ENCODE peak calls at places on chromosomes 16 and 17, in nine cellular contexts. E is HCT116; D is lower lobe of right lung; W is putamen; F is stimulated activated CD4-positive, alpha-beta T cell treated with anti-CD3 and anti-CD28 coated beads, TNF-alpha, amount 100 ng/mL, for 48 hours; N is Kasumi-1; V is cardiac fibroblast; Y is psoas muscle; O is globus pallidus. I is an unnamed sample.

GRCh38 chr16:88436796-88437195 is 16.3 kb upstream of the ZFPM1 start:
- DNase-seq in O (no peak), N (no peak), E (no peak), Y (no peak), W (no peak), D (no peak), V (no peak), F (no peak), I (no peak)

GRCh38 chr17:5509482-5509881 is 23.1 kb downstream of the MIS12 start:
- DNase-seq in F (no peak), N (no peak), W (no peak), D (no peak), Y (no peak), V (peak; percentile 85), E (no peak), O (no peak), I (no peak)

GRCh38 chr16:11406177-11406560 is 60.9 kb downstream of the RMI2 start:
- DNase-seq in Y (no peak), F (no peak), W (no peak), D (no peak), E (no peak), O (no peak), V (no peak), N (no peak), I (no peak)

GRCh38 chr16:87970206-87970605 is 19.0 kb downstream of the BANP start:
- DNase-seq in F (no peak), N (no peak), D (no peak), V (peak; percentile 61), O (no peak), E (no peak), Y (no peak), W (no peak), I (no peak)

GRCh38 chr17:2023256-2023655 is 1.9 kb downstream of the RTN4RL1 start:
- DNase-seq in E (no peak), Y (no peak), D (no peak), V (no peak), F (no peak), N (no peak), W (no peak), O (no peak), I (no peak)

GRCh38 chr16:71883193-71883848 is 661 bp downstream of the ZNF821 start:
- DNase-seq in O (peak; percentile 24), V (no peak), Y (no peak), W (peak; percentile 52), N (no peak), D (peak; percentile 50), F (no peak), E (no peak), I (no peak)

GRCh38 chr16:84449156-84450140 is 55.0 kb downstream of the MEAK7 start:
- DNase-seq in O (no peak), W (no peak), D (peak; percentile 55), Y (no peak), F (no peak), N (no peak), E (no peak), V (no peak), I (no peak)

GRCh38 chr16:24610421-24610765 is 71.0 kb downstream of the RBBP6 start:
- DNase-seq in D (no peak), Y (peak; percentile 30), O (peak; percentile 34), F (no peak), E (no peak), N (no peak), W (peak; percentile 47), V (peak; percentile 38), I (peak; percentile 33)

GRCh38 chr16:85490971-85491771 is 122.0 kb upstream of the GSE1 start:
- DNase-seq in Y (no peak), D (no peak), N (peak; percentile 25), E (peak; percentile 31), W (no peak), F (peak; percentile 8), O (no peak), V (no peak), I (no peak)

GRCh38 chr16:67199011-67199807 is at the start of gene ELMO3:
- DNase-seq in N (no peak), F (no peak), E (no peak), V (no peak), Y (no peak), O (no peak), W (no peak), D (peak; percentile 77), I (no peak)

GRCh38 chr17:57714660-57715059 is 30.4 kb downstream of the CCDC182 start:
- DNase-seq in Y (no peak), E (no peak), N (no peak), V (no peak), F (no peak), D (no peak), W (no peak), O (no peak), I (no peak)

GRCh38 chr17:8791910-8792270 is 7.3 kb downstream of the MFSD6L start:
- DNase-seq in W (no peak), Y (no peak), O (no peak), N (no peak), D (no peak), F (no peak), V (peak; percentile 92), E (peak; percentile 19), I (no peak)

GRCh38 chr17:9522074-9522473 is 53.5 kb downstream of the STX8 start:
- DNase-seq in N (peak; percentile 35), D (no peak), F (no peak), O (peak; percentile 54), V (peak; percentile 79), E (no peak), Y (no peak), W (peak; percentile 29), I (no peak)

GRCh38 chr17:49061524-49061943 is 64.3 kb downstream of the IGF2BP1 start:
- DNase-seq in O (no peak), W (no peak), D (no peak), Y (no peak), N (no peak), E (no peak), V (peak; percentile 21), F (no peak), I (no peak)

GRCh38 chr17:67574658-67575293 is 143.0 kb upstream of the NOL11 start:
- DNase-seq in F (no peak), V (no peak), W (no peak), D (no peak), Y (no peak), N (no peak), O (no peak), E (no peak), I (no peak)

GRCh38 chr17:41010421-41010820 is 1.5 kb upstream of the KRTAP3-1 start:
- DNase-seq in O (no peak), Y (no peak), W (no peak), E (no peak), D (no peak), V (no peak), F (no peak), N (no peak), I (no peak)

GRCh38 chr17:2042355-2042929 is 620 bp downstream of the OVCA2 start:
- DNase-seq in E (no peak), V (peak; percentile 44), F (no peak), O (no peak), N (no peak), Y (no peak), D (no peak), W (no peak), I (no peak)

GRCh38 chr17:50507871-50508572 is at the start of gene MYCBPAP:
- DNase-seq in V (peak; percentile 77), N (peak; percentile 47), Y (peak; percentile 86), F (peak; percentile 63), E (no peak), W (peak; percentile 73), O (peak; percentile 60), D (peak; percentile 88), I (no peak)

GRCh38 chr17:79619636-79620206 is 8.9 kb upstream of the RBFOX3 start:
- DNase-seq in W (no peak), Y (no peak), D (peak; percentile 10), E (no peak), V (no peak), N (no peak), F (no peak), O (no peak), I (no peak)

GRCh38 chr17:13725286-13725990 is 123.7 kb upstream of the HS3ST3A1 start:
- DNase-seq in F (no peak), D (no peak), W (no peak), N (no peak), V (peak; percentile 71), O (no peak), E (no peak), Y (no peak), I (no peak)

GRCh38 chr17:81387235-81388060 is 7.8 kb upstream of the BAHCC1 start:
- DNase-seq in F (peak; percentile 38), N (peak; percentile 35), E (no peak), V (peak; percentile 47), O (peak; percentile 66), Y (no peak), W (no peak), D (peak; percentile 70), I (no peak)

GRCh38 chr16:22400899-22401298 is 26.5 kb upstream of the CDR2 start:
- DNase-seq in F (no peak), W (no peak), D (peak; percentile 52), Y (no peak), O (no peak), E (no peak), N (peak; percentile 17), V (no peak), I (no peak)

GRCh38 chr17:40528692-40529417 is 27.4 kb upstream of the TNS4 start:
- DNase-seq in Y (no peak), D (no peak), O (no peak), F (no peak), V (no peak), W (no peak), N (no peak), E (no peak), I (no peak)

GRCh38 chr17:10384175-10384574 is 11.4 kb upstream of the MYH13 start:
- DNase-seq in D (no peak), W (no peak), O (no peak), N (no peak), F (no peak), V (peak; percentile 11), E (no peak), Y (no peak), I (peak; percentile 15)

GRCh38 chr16:20952144-20952797 is 51.7 kb downstream of the LYRM1 start:
- DNase-seq in F (no peak), O (no peak), D (no peak), W (no peak), N (no peak), Y (no peak), E (peak; percentile 26), V (no peak), I (no peak)

GRCh38 chr16:47019563-47019962 is 46.1 kb upstream of the DNAJA2 start:
- DNase-seq in N (peak; percentile 80), O (peak; percentile 5), F (no peak), V (peak; percentile 34), W (peak; percentile 13), E (no peak), Y (no peak), D (no peak), I (no peak)

GRCh38 chr16:79587897-79588296 is 12.6 kb downstream of the MAF start:
- DNase-seq in O (no peak), E (no peak), W (no peak), Y (no peak), D (no peak), N (no peak), F (no peak), V (no peak), I (no peak)

GRCh38 chr17:66644311-66644710 is 190.6 kb upstream of the CACNG5 start:
- DNase-seq in F (no peak), W (peak; percentile 54), Y (no peak), E (no peak), N (no peak), O (peak; percentile 12), V (no peak), D (no peak), I (no peak)

GRCh38 chr17:34369571-34369970 is 6.5 kb upstream of the CCL1 start:
- DNase-seq in V (no peak), E (no peak), N (no peak), Y (no peak), W (no peak), D (no peak), F (no peak), O (no peak), I (no peak)

GRCh38 chr17:55634702-55635101 is 88.0 kb downstream of the TMEM100 start:
- DNase-seq in D (no peak), F (no peak), V (no peak), O (no peak), W (no peak), E (no peak), Y (no peak), N (no peak), I (no peak)

GRCh38 chr16:83187404-83187803 is 560.6 kb downstream of the CDH13 start:
- DNase-seq in W (no peak), F (peak; percentile 6), V (peak; percentile 75), D (no peak), N (no peak), Y (no peak), O (no peak), E (no peak), I (no peak)